ENCODE peak calls at places on chromosome 2, in seven cellular contexts. One of them, this sample, is unnamed.

GRCh38 chr2:5609191-5609590 is 83.0 kb upstream of the SOX11 start:
- DNase-seq in foreskin fibroblast: no peak
- DNase-seq in BE2C: no peak
- DNase-seq in AG09309: no peak
- DNase-seq in ovary: no peak
- DNase-seq in HCT116: no peak
- DNase-seq in type B pancreatic cell: no peak
- DNase-seq in this sample: peak; percentile 39

GRCh38 chr2:97914691-97915213 is 81.0 kb downstream of the TMEM131 start:
- DNase-seq in foreskin fibroblast: no peak
- DNase-seq in HCT116: no peak
- DNase-seq in ovary: no peak
- DNase-seq in type B pancreatic cell: no peak
- DNase-seq in BE2C: no peak
- DNase-seq in AG09309: no peak
- DNase-seq in this sample: no peak

GRCh38 chr2:183541766-183542165 is 417.5 kb downstream of the NUP35 start:
- DNase-seq in HCT116: no peak
- DNase-seq in foreskin fibroblast: no peak
- DNase-seq in ovary: no peak
- DNase-seq in type B pancreatic cell: no peak
- DNase-seq in AG09309: no peak
- DNase-seq in BE2C: peak; percentile 11
- DNase-seq in this sample: no peak

GRCh38 chr2:97730245-97730644 is 16.9 kb downstream of the ZAP70 start:
- DNase-seq in HCT116: no peak
- DNase-seq in foreskin fibroblast: peak; percentile 67
- DNase-seq in type B pancreatic cell: no peak
- DNase-seq in AG09309: no peak
- DNase-seq in ovary: no peak
- DNase-seq in BE2C: no peak
- DNase-seq in this sample: no peak

GRCh38 chr2:176188218-176188968 is at the start of gene HOXD1:
- DNase-seq in ovary: peak; percentile 33
- DNase-seq in AG09309: no peak
- DNase-seq in HCT116: no peak
- DNase-seq in type B pancreatic cell: no peak
- DNase-seq in BE2C: peak; percentile 74
- DNase-seq in foreskin fibroblast: peak; percentile 51
- DNase-seq in this sample: peak; percentile 82

GRCh38 chr2:231701456-231702373 is 6.6 kb upstream of the PTMA start:
- DNase-seq in BE2C: no peak
- DNase-seq in AG09309: no peak
- DNase-seq in type B pancreatic cell: no peak
- DNase-seq in foreskin fibroblast: peak; percentile 63
- DNase-seq in HCT116: no peak
- DNase-seq in ovary: peak; percentile 88
- DNase-seq in this sample: no peak

GRCh38 chr2:168190590-168191336 is 56.6 kb downstream of the STK39 start:
- DNase-seq in BE2C: no peak
- DNase-seq in ovary: no peak
- DNase-seq in foreskin fibroblast: no peak
- DNase-seq in type B pancreatic cell: no peak
- DNase-seq in HCT116: no peak
- DNase-seq in AG09309: no peak
- DNase-seq in this sample: no peak

GRCh38 chr2:145380436-145381017 is 860.6 kb upstream of the ZEB2 start:
- DNase-seq in foreskin fibroblast: peak; percentile 89
- DNase-seq in HCT116: peak; percentile 12
- DNase-seq in ovary: no peak
- DNase-seq in type B pancreatic cell: no peak
- DNase-seq in BE2C: no peak
- DNase-seq in AG09309: peak; percentile 39
- DNase-seq in this sample: no peak

GRCh38 chr2:109368798-109369197 is 239.8 kb downstream of the SH3RF3 start:
- DNase-seq in HCT116: no peak
- DNase-seq in foreskin fibroblast: no peak
- DNase-seq in type B pancreatic cell: peak; percentile 39
- DNase-seq in BE2C: no peak
- DNase-seq in AG09309: no peak
- DNase-seq in ovary: peak; percentile 2
- DNase-seq in this sample: no peak

DNA sequence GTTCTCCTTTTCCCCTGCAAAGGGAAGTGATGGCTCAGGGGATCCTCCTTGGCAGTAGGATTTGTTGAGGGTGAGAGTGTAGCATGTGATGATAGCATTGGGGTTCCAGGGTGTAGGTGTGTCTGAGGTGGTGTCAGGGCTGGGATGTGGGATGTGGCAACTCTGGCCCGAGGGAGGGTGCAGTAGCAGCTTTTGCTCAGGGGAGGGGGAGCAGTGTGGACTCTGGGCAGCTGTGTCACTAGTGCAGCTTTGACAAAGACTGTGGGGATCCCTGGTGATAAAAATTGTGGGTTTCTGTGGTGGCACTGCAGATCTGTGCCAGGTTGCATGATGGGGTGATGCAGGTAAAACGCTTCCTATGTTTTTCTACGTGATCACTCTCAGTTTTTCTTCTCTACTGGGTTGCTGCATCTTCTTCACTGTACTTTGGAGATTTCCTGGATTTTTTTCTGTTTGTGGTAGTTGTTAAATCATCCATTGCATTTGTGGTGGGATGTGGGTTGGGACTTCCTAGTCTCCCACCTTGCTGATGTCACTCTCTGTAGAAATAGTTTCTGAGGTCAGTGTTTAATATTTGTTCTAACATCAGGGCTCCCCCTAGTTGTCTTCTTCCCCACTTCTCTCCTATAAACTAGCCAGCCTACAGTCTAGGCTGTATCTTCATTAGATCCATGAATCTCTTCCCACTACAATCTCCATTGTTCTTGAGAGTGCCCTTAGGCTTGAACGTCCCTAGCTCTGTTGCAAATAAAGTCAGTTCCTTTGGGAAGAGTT is 107.1 kb downstream of the ACTR3 start:
- DNase-seq in BE2C: no peak
- DNase-seq in HCT116: no peak
- DNase-seq in ovary: no peak
- DNase-seq in AG09309: no peak
- DNase-seq in type B pancreatic cell: no peak
- DNase-seq in foreskin fibroblast: no peak
- DNase-seq in this sample: no peak
- TF ChIP-seq CTCF in BE2C: no peak
- TF ChIP-seq CTCF in HCT116: peak; percentile 10
- TF ChIP-seq CTCF in ovary: no peak
- TF ChIP-seq CTCF in AG09309: no peak
- TF ChIP-seq CTCF in type B pancreatic cell: no peak
- TF ChIP-seq CTCF in foreskin fibroblast: no peak
- TF ChIP-seq CTCF in this sample: no peak

DNA sequence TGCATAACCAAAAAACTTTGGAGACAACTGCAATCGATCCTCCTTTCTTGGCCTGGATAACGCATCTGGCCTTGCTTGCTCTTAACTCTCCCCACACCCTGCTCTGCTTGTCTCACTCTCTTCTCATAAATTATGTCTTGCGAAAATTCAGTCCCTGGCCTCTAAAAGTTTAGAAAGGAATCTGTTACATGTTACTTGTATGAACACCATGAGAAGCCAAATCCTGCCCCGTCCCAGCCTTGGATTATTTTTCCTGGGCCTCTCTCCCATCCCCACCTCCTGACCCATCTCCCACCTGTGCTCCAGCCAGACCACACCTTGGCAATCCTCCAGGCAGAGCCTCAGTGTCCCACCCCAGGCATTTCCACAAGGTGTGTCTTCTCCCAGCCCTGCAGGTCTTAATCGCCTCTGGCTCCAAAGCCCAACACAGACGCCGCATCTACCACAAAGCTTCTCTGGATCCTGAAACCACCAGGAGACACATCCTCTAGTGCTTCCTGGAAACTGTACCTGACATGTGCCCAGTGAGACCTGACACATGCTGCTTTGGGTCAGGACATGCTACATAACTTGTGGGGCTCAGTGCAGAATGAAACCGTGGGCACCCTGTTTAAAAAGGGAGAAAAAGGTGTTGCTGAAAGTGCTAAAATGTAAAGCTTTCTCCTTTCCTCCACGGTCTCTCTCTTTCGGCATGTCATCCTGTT is 99.6 kb upstream of the ST3GAL5 start:
- DNase-seq in ovary: no peak
- DNase-seq in AG09309: no peak
- DNase-seq in HCT116: no peak
- DNase-seq in BE2C: no peak
- DNase-seq in foreskin fibroblast: peak; percentile 34
- DNase-seq in type B pancreatic cell: no peak
- DNase-seq in this sample: no peak
- TF ChIP-seq CTCF in ovary: no peak
- TF ChIP-seq CTCF in AG09309: no peak
- TF ChIP-seq CTCF in HCT116: no peak
- TF ChIP-seq CTCF in BE2C: no peak
- TF ChIP-seq CTCF in foreskin fibroblast: no peak
- TF ChIP-seq CTCF in type B pancreatic cell: no peak
- TF ChIP-seq CTCF in this sample: no peak

DNA sequence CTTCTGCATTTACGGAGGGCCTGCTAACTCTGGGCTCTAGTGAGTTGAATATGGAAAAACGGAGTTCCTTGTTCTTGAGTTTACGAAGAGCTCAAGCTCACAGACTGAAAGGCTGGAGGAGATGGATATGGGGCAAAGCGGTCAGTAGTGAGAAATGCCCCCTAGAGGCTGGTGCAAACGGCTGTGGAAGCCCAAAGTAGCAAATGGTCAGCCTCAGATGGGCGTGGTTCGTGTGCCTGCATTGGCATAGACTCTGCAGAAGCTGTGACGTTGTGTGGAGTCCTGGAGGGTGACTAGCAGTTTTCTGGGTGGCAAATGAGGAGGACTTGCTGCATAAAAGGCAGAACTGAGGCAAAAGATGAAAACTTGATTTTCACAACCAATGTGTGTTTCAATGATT is 93.6 kb upstream of the TWIST2 start:
- DNase-seq in AG09309: no peak
- DNase-seq in HCT116: peak; percentile 22
- DNase-seq in foreskin fibroblast: peak; percentile 30
- DNase-seq in type B pancreatic cell: no peak
- DNase-seq in ovary: no peak
- DNase-seq in BE2C: no peak
- DNase-seq in this sample: no peak
- TF ChIP-seq CTCF in AG09309: peak; percentile 20
- TF ChIP-seq CTCF in HCT116: peak; percentile 30
- TF ChIP-seq CTCF in foreskin fibroblast: peak; percentile 13
- TF ChIP-seq CTCF in type B pancreatic cell: no peak
- TF ChIP-seq CTCF in ovary: no peak
- TF ChIP-seq CTCF in BE2C: no peak
- TF ChIP-seq CTCF in this sample: no peak

GRCh38 chr2:26782876-26783704 is 2.8 kb upstream of the CENPA start:
- DNase-seq in type B pancreatic cell: no peak
- DNase-seq in foreskin fibroblast: no peak
- DNase-seq in HCT116: no peak
- DNase-seq in AG09309: no peak
- DNase-seq in ovary: no peak
- DNase-seq in BE2C: no peak
- DNase-seq in this sample: no peak

GRCh38 chr2:26780203-26780760 is 5.6 kb upstream of the CENPA start:
- DNase-seq in ovary: no peak
- DNase-seq in HCT116: no peak
- DNase-seq in BE2C: no peak
- DNase-seq in foreskin fibroblast: no peak
- DNase-seq in AG09309: no peak
- DNase-seq in type B pancreatic cell: no peak
- DNase-seq in this sample: no peak

GRCh38 chr2:26786207-26787023 is 559 bp downstream of the CENPA start:
- DNase-seq in ovary: no peak
- DNase-seq in AG09309: no peak
- DNase-seq in BE2C: peak; percentile 28
- DNase-seq in HCT116: no peak
- DNase-seq in foreskin fibroblast: peak; percentile 46
- DNase-seq in type B pancreatic cell: no peak
- DNase-seq in this sample: no peak

GRCh38 chr2:26784570-26785234 is 1.2 kb upstream of the CENPA start:
- DNase-seq in BE2C: no peak
- DNase-seq in foreskin fibroblast: no peak
- DNase-seq in type B pancreatic cell: no peak
- DNase-seq in HCT116: no peak
- DNase-seq in AG09309: no peak
- DNase-seq in ovary: no peak
- DNase-seq in this sample: no peak

GRCh38 chr2:26785431-26786206 is at the start of gene CENPA:
- DNase-seq in foreskin fibroblast: peak; percentile 99
- DNase-seq in ovary: peak; percentile 95
- DNase-seq in type B pancreatic cell: peak; percentile 95
- DNase-seq in AG09309: peak; percentile 99
- DNase-seq in HCT116: peak; percentile 99
- DNase-seq in BE2C: peak; percentile 97
- DNase-seq in this sample: peak; percentile 95
- TF ChIP-seq CTCF in foreskin fibroblast: no peak
- TF ChIP-seq CTCF in ovary: peak; percentile 55
- TF ChIP-seq CTCF in type B pancreatic cell: peak; percentile 44
- TF ChIP-seq CTCF in AG09309: no peak
- TF ChIP-seq CTCF in HCT116: no peak
- TF ChIP-seq CTCF in BE2C: peak; percentile 6
- TF ChIP-seq CTCF in this sample: no peak

GRCh38 chr2:186757009-186757408 is 63.1 kb downstream of the FAM171B start:
- DNase-seq in BE2C: no peak
- DNase-seq in AG09309: no peak
- DNase-seq in ovary: no peak
- DNase-seq in foreskin fibroblast: no peak
- DNase-seq in HCT116: no peak
- DNase-seq in type B pancreatic cell: no peak
- DNase-seq in this sample: no peak

GRCh38 chr2:186751790-186752189 is 57.9 kb downstream of the FAM171B start:
- DNase-seq in type B pancreatic cell: no peak
- DNase-seq in HCT116: no peak
- DNase-seq in foreskin fibroblast: no peak
- DNase-seq in BE2C: no peak
- DNase-seq in ovary: no peak
- DNase-seq in AG09309: no peak
- DNase-seq in this sample: no peak

GRCh38 chr2:186749179-186749578 is 55.3 kb downstream of the FAM171B start:
- DNase-seq in HCT116: no peak
- DNase-seq in ovary: no peak
- DNase-seq in type B pancreatic cell: no peak
- DNase-seq in foreskin fibroblast: no peak
- DNase-seq in BE2C: no peak
- DNase-seq in AG09309: no peak
- DNase-seq in this sample: no peak

GRCh38 chr2:186751078-186751477 is 57.2 kb downstream of the FAM171B start:
- DNase-seq in foreskin fibroblast: no peak
- DNase-seq in type B pancreatic cell: no peak
- DNase-seq in HCT116: no peak
- DNase-seq in AG09309: no peak
- DNase-seq in BE2C: no peak
- DNase-seq in ovary: no peak
- DNase-seq in this sample: no peak

GRCh38 chr2:186755066-186755465 is 61.2 kb downstream of the FAM171B start:
- DNase-seq in type B pancreatic cell: no peak
- DNase-seq in AG09309: no peak
- DNase-seq in ovary: no peak
- DNase-seq in HCT116: no peak
- DNase-seq in foreskin fibroblast: peak; percentile 8
- DNase-seq in BE2C: no peak
- DNase-seq in this sample: no peak
- TF ChIP-seq CTCF in type B pancreatic cell: no peak
- TF ChIP-seq CTCF in AG09309: no peak
- TF ChIP-seq CTCF in ovary: no peak
- TF ChIP-seq CTCF in HCT116: no peak
- TF ChIP-seq CTCF in foreskin fibroblast: no peak
- TF ChIP-seq CTCF in BE2C: no peak
- TF ChIP-seq CTCF in this sample: no peak

GRCh38 chr2:170369894-170370293 is 191.9 kb downstream of the MYO3B start:
- DNase-seq in BE2C: no peak
- DNase-seq in type B pancreatic cell: no peak
- DNase-seq in HCT116: peak; percentile 21
- DNase-seq in foreskin fibroblast: peak; percentile 39
- DNase-seq in AG09309: no peak
- DNase-seq in ovary: no peak
- DNase-seq in this sample: no peak
- TF ChIP-seq CTCF in BE2C: no peak
- TF ChIP-seq CTCF in type B pancreatic cell: peak; percentile 73
- TF ChIP-seq CTCF in HCT116: peak; percentile 52
- TF ChIP-seq CTCF in foreskin fibroblast: no peak
- TF ChIP-seq CTCF in AG09309: peak; percentile 9
- TF ChIP-seq CTCF in ovary: no peak
- TF ChIP-seq CTCF in this sample: peak; percentile 34